ENCODE peak calls at places on chromosomes 11 and 22, in six cellular contexts. One of them, this sample, is unnamed. For H3K4me1, the result is how much of the 10 kb centered on the place peaks cover.

GRCh38 chr11:7512525-7513209 is 1.1 kb upstream of the PPFIBP2 start:
- DNase-seq in SJSA1: peak
- DNase-seq in upper lobe of right lung: peak
- DNase-seq in IMR-90: no peak
- DNase-seq in mammary epithelial cell: no peak
- DNase-seq in HAP-1: peak
- DNase-seq in this sample: no peak

GRCh38 chr22:48398181-48398905 is 1429.3 kb downstream of the BRD1 start:
- DNase-seq in upper lobe of right lung: no peak
- DNase-seq in mammary epithelial cell: no peak
- DNase-seq in IMR-90: no peak
- DNase-seq in SJSA1: no peak
- DNase-seq in HAP-1: no peak
- DNase-seq in this sample: no peak

GRCh38 chr11:124754309-124754708 is 2.3 kb upstream of the VSIG2 start:
- DNase-seq in IMR-90: peak
- DNase-seq in HAP-1: no peak
- DNase-seq in mammary epithelial cell: no peak
- DNase-seq in upper lobe of right lung: no peak
- DNase-seq in SJSA1: no peak
- DNase-seq in this sample: no peak

GRCh38 chr11:115398333-115398732 is 105.9 kb downstream of the CADM1 start:
- DNase-seq in upper lobe of right lung: no peak
- DNase-seq in IMR-90: peak
- DNase-seq in SJSA1: peak
- DNase-seq in HAP-1: no peak
- DNase-seq in mammary epithelial cell: no peak
- DNase-seq in this sample: no peak

GRCh38 chr11:99534812-99535211 is 514.1 kb downstream of the CNTN5 start:
- DNase-seq in HAP-1: no peak
- DNase-seq in SJSA1: no peak
- DNase-seq in mammary epithelial cell: no peak
- DNase-seq in upper lobe of right lung: no peak
- DNase-seq in IMR-90: peak
- DNase-seq in this sample: no peak

GRCh38 chr11:130070109-130070828 is 575 bp downstream of the APLP2 start:
- DNase-seq in IMR-90: peak
- DNase-seq in HAP-1: peak
- DNase-seq in upper lobe of right lung: peak
- DNase-seq in SJSA1: peak
- DNase-seq in mammary epithelial cell: peak
- DNase-seq in this sample: peak

GRCh38 chr11:120186799-120187591 is 23.8 kb upstream of the OAF start:
- DNase-seq in IMR-90: peak
- DNase-seq in mammary epithelial cell: peak
- DNase-seq in SJSA1: peak
- DNase-seq in upper lobe of right lung: peak
- DNase-seq in HAP-1: no peak
- DNase-seq in this sample: no peak

GRCh38 chr11:72741429-72741833 is 10.8 kb downstream of the ARAP1 start:
- DNase-seq in HAP-1: no peak
- DNase-seq in IMR-90: no peak
- DNase-seq in mammary epithelial cell: no peak
- DNase-seq in upper lobe of right lung: peak
- DNase-seq in SJSA1: no peak
- DNase-seq in this sample: no peak

GRCh38 chr11:104163100-104164027 is 583 bp downstream of the PDGFD start:
- DNase-seq in HAP-1: peak
- DNase-seq in upper lobe of right lung: no peak
- DNase-seq in IMR-90: peak
- DNase-seq in mammary epithelial cell: peak
- DNase-seq in SJSA1: no peak
- DNase-seq in this sample: no peak

GRCh38 chr11:66747480-66747879 is 18.5 kb upstream of the SPTBN2 start:
- DNase-seq in mammary epithelial cell: no peak
- DNase-seq in SJSA1: no peak
- DNase-seq in HAP-1: no peak
- DNase-seq in IMR-90: no peak
- DNase-seq in upper lobe of right lung: no peak
- DNase-seq in this sample: no peak

GRCh38 chr11:33179431-33179830 is 18.2 kb upstream of the CSTF3 start:
- DNase-seq in SJSA1: no peak
- DNase-seq in mammary epithelial cell: no peak
- DNase-seq in HAP-1: no peak
- DNase-seq in IMR-90: no peak
- DNase-seq in upper lobe of right lung: no peak
- DNase-seq in this sample: no peak

GRCh38 chr11:61327669-61328071 is 5.2 kb downstream of the DDB1 start:
- DNase-seq in mammary epithelial cell: no peak
- DNase-seq in IMR-90: peak
- DNase-seq in SJSA1: no peak
- DNase-seq in HAP-1: no peak
- DNase-seq in upper lobe of right lung: no peak
- DNase-seq in this sample: no peak

GRCh38 chr11:34512810-34513673 is 552 bp downstream of the ELF5 start:
- DNase-seq in HAP-1: peak
- DNase-seq in mammary epithelial cell: peak
- DNase-seq in SJSA1: peak
- DNase-seq in IMR-90: peak
- DNase-seq in upper lobe of right lung: peak
- DNase-seq in this sample: peak

GRCh38 chr11:62680825-62681240 is 2.0 kb upstream of the UBXN1 start:
- DNase-seq in mammary epithelial cell: peak
- DNase-seq in SJSA1: peak
- DNase-seq in upper lobe of right lung: no peak
- DNase-seq in IMR-90: peak
- DNase-seq in HAP-1: peak
- DNase-seq in this sample: peak

GRCh38 chr11:65476632-65477270 is 22.1 kb upstream of the MALAT1 start:
- DNase-seq in IMR-90: no peak
- DNase-seq in upper lobe of right lung: no peak
- DNase-seq in HAP-1: no peak
- DNase-seq in SJSA1: no peak
- DNase-seq in mammary epithelial cell: no peak
- DNase-seq in this sample: no peak

GRCh38 chr11:65470433-65470832 is 28.4 kb upstream of the MALAT1 start:
- DNase-seq in SJSA1: no peak
- DNase-seq in IMR-90: no peak
- DNase-seq in upper lobe of right lung: no peak
- DNase-seq in HAP-1: no peak
- DNase-seq in mammary epithelial cell: no peak
- DNase-seq in this sample: no peak

GRCh38 chr11:65473275-65473860 is 25.5 kb upstream of the MALAT1 start:
- DNase-seq in mammary epithelial cell: no peak
- DNase-seq in SJSA1: peak
- DNase-seq in upper lobe of right lung: no peak
- DNase-seq in IMR-90: peak
- DNase-seq in HAP-1: no peak
- DNase-seq in this sample: no peak

GRCh38 chr11:65468874-65469333 is 29.9 kb upstream of the MALAT1 start:
- DNase-seq in HAP-1: peak
- DNase-seq in IMR-90: no peak
- DNase-seq in SJSA1: no peak
- DNase-seq in mammary epithelial cell: peak
- DNase-seq in upper lobe of right lung: peak
- DNase-seq in this sample: no peak

GRCh38 chr11:65471410-65471762 is 27.5 kb upstream of the MALAT1 start:
- DNase-seq in mammary epithelial cell: no peak
- DNase-seq in IMR-90: peak
- DNase-seq in HAP-1: peak
- DNase-seq in SJSA1: peak
- DNase-seq in upper lobe of right lung: peak
- DNase-seq in this sample: peak
- H3K4me1 ChIP-seq in mammary epithelial cell: under half
- H3K4me1 ChIP-seq in IMR-90: under half
- H3K4me1 ChIP-seq in HAP-1: under half
- H3K4me1 ChIP-seq in SJSA1: under half
- H3K4me1 ChIP-seq in upper lobe of right lung: under half
- H3K4me1 ChIP-seq in this sample: under half

GRCh38 chr22:43018615-43019014 is 3.7 kb upstream of the PACSIN2 start:
- DNase-seq in IMR-90: no peak
- DNase-seq in HAP-1: no peak
- DNase-seq in upper lobe of right lung: no peak
- DNase-seq in mammary epithelial cell: no peak
- DNase-seq in SJSA1: no peak
- DNase-seq in this sample: no peak

GRCh38 chr22:43014062-43014875 is 680 bp downstream of the PACSIN2 start:
- DNase-seq in SJSA1: peak
- DNase-seq in IMR-90: no peak
- DNase-seq in upper lobe of right lung: peak
- DNase-seq in mammary epithelial cell: no peak
- DNase-seq in HAP-1: peak
- DNase-seq in this sample: peak

GRCh38 chr22:43015677-43016042 is 711 bp upstream of the PACSIN2 start:
- DNase-seq in SJSA1: no peak
- DNase-seq in mammary epithelial cell: no peak
- DNase-seq in upper lobe of right lung: no peak
- DNase-seq in HAP-1: no peak
- DNase-seq in IMR-90: no peak
- DNase-seq in this sample: no peak

GRCh38 chr22:43014876-43015676 is at the start of gene PACSIN2:
- DNase-seq in SJSA1: peak
- DNase-seq in mammary epithelial cell: peak
- DNase-seq in HAP-1: peak
- DNase-seq in IMR-90: peak
- DNase-seq in upper lobe of right lung: peak
- DNase-seq in this sample: peak

DNA sequence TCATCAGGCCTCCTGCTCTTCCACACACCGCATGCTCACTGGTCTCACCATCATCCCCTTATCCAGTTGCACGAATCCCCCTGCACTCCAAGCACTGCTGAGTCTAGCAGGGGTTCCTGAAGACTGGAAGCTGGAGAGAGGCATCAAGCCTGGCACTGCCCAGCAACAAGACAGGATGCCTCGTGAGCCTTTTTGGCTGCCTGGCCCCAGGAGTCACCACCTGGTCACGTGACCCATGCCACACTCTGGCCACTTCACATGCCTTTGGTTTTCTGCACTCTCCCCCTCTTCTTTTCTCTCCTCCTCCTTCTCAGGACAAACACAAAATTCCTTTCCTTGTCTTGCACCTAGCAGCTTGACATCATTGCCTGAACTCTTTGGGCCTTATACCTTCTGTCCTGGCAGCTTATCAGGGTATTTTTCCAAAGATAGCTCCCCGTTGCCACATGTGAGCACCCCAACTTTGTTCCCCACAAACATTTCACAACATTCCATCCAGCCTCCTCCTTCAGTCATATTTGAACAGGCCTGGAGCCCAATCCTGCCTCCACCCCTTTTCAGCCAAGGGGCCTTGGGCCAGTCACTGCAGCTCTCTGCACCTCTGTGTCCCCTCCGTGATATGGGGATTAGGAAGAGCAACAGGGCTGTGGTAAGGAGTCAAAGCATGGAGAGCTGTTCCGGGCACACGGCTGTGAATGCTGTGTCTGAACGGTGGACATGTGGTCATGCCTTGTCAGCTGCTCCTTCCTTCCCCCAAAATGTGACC is 2.8 kb upstream of the PACSIN2 start:
- DNase-seq in upper lobe of right lung: peak
- DNase-seq in mammary epithelial cell: no peak
- DNase-seq in IMR-90: no peak
- DNase-seq in HAP-1: no peak
- DNase-seq in SJSA1: no peak
- DNase-seq in this sample: no peak
- H3K4me3 ChIP-seq in upper lobe of right lung: no peak
- H3K4me3 ChIP-seq in mammary epithelial cell: no peak
- H3K4me3 ChIP-seq in IMR-90: no peak
- H3K4me3 ChIP-seq in HAP-1: no peak
- H3K4me3 ChIP-seq in SJSA1: no peak
- H3K4me3 ChIP-seq in this sample: no peak

GRCh38 chr22:25027959-25028840 is 75.7 kb downstream of the KIAA1671 start:
- DNase-seq in SJSA1: no peak
- DNase-seq in upper lobe of right lung: peak
- DNase-seq in IMR-90: no peak
- DNase-seq in HAP-1: peak
- DNase-seq in mammary epithelial cell: no peak
- DNase-seq in this sample: no peak
- H3K4me1 ChIP-seq in SJSA1: under half
- H3K4me1 ChIP-seq in upper lobe of right lung: under half
- H3K4me1 ChIP-seq in IMR-90: under half
- H3K4me1 ChIP-seq in HAP-1: under half
- H3K4me1 ChIP-seq in mammary epithelial cell: under half
- H3K4me1 ChIP-seq in this sample: under half

GRCh38 chr11:3222003-3222855 is 3.6 kb upstream of the MRGPRG start:
- DNase-seq in mammary epithelial cell: no peak
- DNase-seq in IMR-90: no peak
- DNase-seq in upper lobe of right lung: no peak
- DNase-seq in SJSA1: no peak
- DNase-seq in HAP-1: peak
- DNase-seq in this sample: no peak
- H3K4me3 ChIP-seq in mammary epithelial cell: no peak
- H3K4me3 ChIP-seq in IMR-90: no peak
- H3K4me3 ChIP-seq in upper lobe of right lung: no peak
- H3K4me3 ChIP-seq in SJSA1: no peak
- H3K4me3 ChIP-seq in HAP-1: no peak
- H3K4me3 ChIP-seq in this sample: no peak

GRCh38 chr22:36376265-36376664 is 11.5 kb downstream of the MYH9 start:
- DNase-seq in SJSA1: no peak
- DNase-seq in upper lobe of right lung: no peak
- DNase-seq in HAP-1: no peak
- DNase-seq in mammary epithelial cell: no peak
- DNase-seq in IMR-90: no peak
- DNase-seq in this sample: no peak
- H3K4me1 ChIP-seq in SJSA1: half or more
- H3K4me1 ChIP-seq in upper lobe of right lung: half or more
- H3K4me1 ChIP-seq in HAP-1: under half
- H3K4me1 ChIP-seq in mammary epithelial cell: half or more
- H3K4me1 ChIP-seq in IMR-90: under half
- H3K4me1 ChIP-seq in this sample: half or more

DNA sequence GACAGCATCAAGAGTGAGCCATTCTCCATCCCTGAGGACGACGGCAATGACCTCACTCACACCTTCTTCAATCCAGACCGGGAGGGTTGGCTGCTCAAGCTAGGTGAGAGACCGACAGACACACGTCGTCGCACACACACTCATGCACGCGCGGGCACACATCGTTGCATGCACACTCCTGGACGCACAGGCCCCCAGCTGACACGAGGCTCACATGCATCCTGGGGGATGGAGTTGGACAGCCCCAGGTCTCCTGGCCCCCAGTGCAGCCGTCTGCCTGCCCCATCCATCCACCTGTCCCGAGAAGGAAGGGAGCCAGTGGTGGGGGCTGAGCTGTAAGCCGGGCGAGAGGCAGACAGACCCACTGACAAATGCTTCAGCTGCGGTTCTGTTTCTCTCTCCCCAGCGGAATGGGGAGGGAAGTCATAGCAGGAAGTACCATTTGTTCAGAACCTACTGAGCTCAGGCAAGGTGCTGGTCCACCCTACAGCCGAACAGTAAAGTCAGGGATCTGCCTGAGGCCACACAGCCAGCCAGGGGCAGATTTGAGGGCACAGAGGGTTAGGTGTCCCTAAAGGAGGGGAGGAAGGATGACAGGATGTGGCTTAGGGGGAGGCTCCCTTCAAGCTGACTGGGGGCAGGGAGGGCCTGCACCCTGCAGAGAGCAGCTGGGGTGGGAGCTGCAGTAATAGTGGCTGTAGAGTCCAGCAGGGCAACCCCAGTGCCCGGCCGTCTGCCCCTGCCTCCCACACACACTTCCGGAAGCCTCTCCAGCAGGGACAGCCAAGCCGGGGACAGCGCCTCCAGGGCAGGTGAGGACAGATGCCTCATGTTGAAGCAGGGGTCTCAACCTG is 27.1 kb downstream of the CYTH4 start:
- DNase-seq in SJSA1: no peak
- DNase-seq in IMR-90: no peak
- DNase-seq in HAP-1: no peak
- DNase-seq in mammary epithelial cell: no peak
- DNase-seq in upper lobe of right lung: peak
- DNase-seq in this sample: peak
- H3K4me3 ChIP-seq in SJSA1: no peak
- H3K4me3 ChIP-seq in IMR-90: no peak
- H3K4me3 ChIP-seq in HAP-1: no peak
- H3K4me3 ChIP-seq in mammary epithelial cell: no peak
- H3K4me3 ChIP-seq in upper lobe of right lung: no peak
- H3K4me3 ChIP-seq in this sample: peak

This sample was measured in naive thymus-derived CD4-positive, alpha-beta T cell.